ENCODE peak calls at places on chromosomes 12 and 14, in four cellular contexts. S, R, E and A are unnamed samples.
A peak's percentile ranks its signal among the peaks of the same experiment; 100 is the strongest.

GRCh38 chr12:51210690-51211395 is 7.0 kb downstream of the POU6F1 start:
- DNase-seq in E (no peak), S (no peak), R (no peak), A (peak; percentile 28)

GRCh38 chr14:90781344-90781761 is 34.9 kb downstream of the TTC7B start:
- DNase-seq in E (peak; percentile 46), S (no peak), R (no peak), A (no peak)

GRCh38 chr12:65182012-65182739 is 12.8 kb downstream of the LEMD3 start:
- DNase-seq in E (no peak), R (no peak), S (no peak), A (no peak)

GRCh38 chr12:46675736-46676135 is 150.1 kb downstream of the SLC38A4 start:
- DNase-seq in R (no peak), S (peak; percentile 60), E (peak; percentile 58), A (no peak)

GRCh38 chr12:49953961-49954835 is 3.7 kb downstream of the AQP2 start:
- DNase-seq in E (no peak), S (no peak), R (no peak), A (no peak)

GRCh38 chr14:22555573-22556011 is 33.4 kb downstream of the DAD1 start:
- DNase-seq in R (no peak), E (no peak), S (peak; percentile 59), A (no peak)

GRCh38 chr12:22008196-22008595 is 37.8 kb upstream of the CMAS start:
- DNase-seq in E (no peak), S (no peak), R (no peak), A (no peak)

GRCh38 chr12:120125029-120125428 is 8.5 kb upstream of the RAB35 start:
- DNase-seq in E (no peak), R (no peak), S (no peak), A (no peak)

GRCh38 chr12:71746983-71747611 is 7.6 kb upstream of the RAB21 start:
- DNase-seq in S (peak; percentile 61), E (peak; percentile 67), R (no peak), A (no peak)

GRCh38 chr14:104887623-104888488 is 22.8 kb downstream of the CEP170B start:
- DNase-seq in E (no peak), R (no peak), S (no peak), A (no peak)

GRCh38 chr12:100867639-100868393 is 73.2 kb downstream of the ANO4 start:
- DNase-seq in S (no peak), R (no peak), E (no peak), A (no peak)

GRCh38 chr12:90013409-90013808 is 304.8 kb upstream of the ATP2B1 start:
- DNase-seq in E (no peak), R (no peak), S (peak; percentile 22), A (no peak)

GRCh38 chr12:47591387-47591786 is 114.4 kb downstream of the RPAP3 start:
- DNase-seq in E (no peak), R (no peak), S (no peak), A (no peak)

GRCh38 chr12:109612975-109613502 is 39.4 kb downstream of the MVK start:
- DNase-seq in R (no peak), E (peak; percentile 24), S (no peak), A (no peak)

GRCh38 chr12:113271853-113272561 is 50.7 kb downstream of the TPCN1 start:
- DNase-seq in E (peak; percentile 79), S (no peak), R (peak; percentile 56), A (peak; percentile 22)

GRCh38 chr12:6426882-6427671 is 17.7 kb upstream of the CD27 start:
- DNase-seq in S (peak; percentile 46), E (no peak), R (no peak), A (no peak)

GRCh38 chr12:6452908-6453630 is 1.2 kb downstream of the TAPBPL start:
- DNase-seq in S (no peak), R (no peak), E (no peak), A (no peak)

GRCh38 chr14:56194062-56194461 is 75.9 kb downstream of the PELI2 start:
- DNase-seq in E (no peak), S (no peak), R (no peak), A (no peak)

GRCh38 chr14:51873221-51873893 is 12.9 kb downstream of the GNG2 start:
- DNase-seq in S (no peak), E (peak; percentile 87), R (no peak), A (no peak)

GRCh38 chr14:66099931-66100330 is 386.2 kb upstream of the CCDC196 start:
- DNase-seq in R (no peak), S (no peak), E (no peak), A (no peak)

GRCh38 chr12:108174641-108175040 is 45.6 kb downstream of the WSCD2 start:
- DNase-seq in S (no peak), E (no peak), R (no peak), A (no peak)

GRCh38 chr12:12806784-12807516 is 6.2 kb upstream of the DDX47 start:
- DNase-seq in E (no peak), S (no peak), R (no peak), A (no peak)

GRCh38 chr12:30188602-30189326 is 405.0 kb upstream of the TMTC1 start:
- DNase-seq in S (no peak), R (no peak), E (no peak), A (no peak)

GRCh38 chr12:211142-211465 is 2.9 kb downstream of the SLC6A12 start:
- DNase-seq in E (no peak), S (no peak), R (no peak), A (no peak)

GRCh38 chr14:37596790-37597189 is 1.4 kb downstream of the TTC6 start:
- DNase-seq in E (no peak), S (no peak), R (no peak), A (no peak)

GRCh38 chr12:50442178-50442908 is 41.7 kb downstream of the LARP4 start:
- DNase-seq in S (no peak), E (no peak), R (no peak), A (no peak)

GRCh38 chr14:73977896-73978295 is 27.8 kb downstream of the COQ6 start:
- DNase-seq in S (no peak), E (peak; percentile 7), R (no peak), A (no peak)

GRCh38 chr12:19058235-19059021 is 71.1 kb upstream of the PLEKHA5 start:
- DNase-seq in R (no peak), S (no peak), E (no peak), A (no peak)

GRCh38 chr12:71046215-71046614 is 111.6 kb downstream of the TSPAN8 start:
- DNase-seq in S (no peak), E (peak; percentile 48), R (no peak), A (no peak)

GRCh38 chr12:50157259-50157658 is 9.9 kb downstream of the CERS5 start:
- DNase-seq in S (no peak), E (no peak), R (no peak), A (no peak)